ENCODE peak calls at places on chromosomes 13 and 19, in four cellular contexts. B, M, A and Q are unnamed samples.

GRCh38 chr19:1079566-1080111 is 12.7 kb downstream of the ARHGAP45 start:
- DNase-seq in B (no peak), M (no peak), A (no peak), Q (no peak)

GRCh38 chr19:342801-343421 is 1.7 kb downstream of the MIER2 start:
- DNase-seq in B (no peak), M (peak), A (peak), Q (no peak)

GRCh38 chr13:27792393-27793218 is at the start of gene GSX1:
- DNase-seq in B (peak), M (peak), A (peak), Q (no peak)

GRCh38 chr19:19643158-19644053 is at the start of gene GMIP:
- DNase-seq in B (peak), M (peak), A (peak), Q (no peak)

GRCh38 chr19:48728882-48729645 is 9.5 kb upstream of the MAMSTR start:
- DNase-seq in B (no peak), M (peak), A (no peak), Q (no peak)

GRCh38 chr13:105611424-105611823 is 924.0 kb downstream of the EFNB2 start:
- DNase-seq in B (no peak), M (peak), A (no peak), Q (no peak)

GRCh38 chr19:33434886-33435705 is 61.6 kb downstream of the CEBPG start:
- DNase-seq in B (no peak), M (peak), A (no peak), Q (no peak)

GRCh38 chr13:114101325-114101821 is 31.1 kb downstream of the RASA3 start:
- DNase-seq in B (no peak), M (no peak), A (peak), Q (no peak)

GRCh38 chr19:52734340-52734892 is 428 bp downstream of the ZNF611 start:
- DNase-seq in B (no peak), M (peak), A (peak), Q (no peak)

GRCh38 chr19:35253316-35254286 is 4.8 kb downstream of the LSR start:
- DNase-seq in B (no peak), M (no peak), A (no peak), Q (no peak)

GRCh38 chr13:83881917-83882625 is at the start of gene SLITRK1:
- DNase-seq in B (no peak), M (peak), A (no peak), Q (no peak)

GRCh38 chr13:43986395-43986794 is 106.7 kb downstream of the LACC1 start:
- DNase-seq in B (no peak), M (no peak), A (no peak), Q (no peak)

GRCh38 chr13:44516771-44517170 is 59.4 kb downstream of the TSC22D1 start:
- DNase-seq in B (no peak), M (no peak), A (no peak), Q (no peak)

GRCh38 chr19:40594657-40595077 is 6.5 kb upstream of the LTBP4 start:
- DNase-seq in B (peak), M (no peak), A (peak), Q (no peak)

GRCh38 chr13:26183416-26183815 is 38.7 kb downstream of the RNF6 start:
- DNase-seq in B (no peak), M (no peak), A (no peak), Q (no peak)

GRCh38 chr13:39676315-39676876 is 20.9 kb downstream of the COG6 start:
- DNase-seq in B (peak), M (peak), A (no peak), Q (no peak)

GRCh38 chr19:11798391-11799296 is at the start of gene ZNF491:
- DNase-seq in B (no peak), M (peak), A (peak), Q (peak)
- TF ChIP-seq CTCF in B (no peak), M (peak), A (peak), Q (peak)

DNA sequence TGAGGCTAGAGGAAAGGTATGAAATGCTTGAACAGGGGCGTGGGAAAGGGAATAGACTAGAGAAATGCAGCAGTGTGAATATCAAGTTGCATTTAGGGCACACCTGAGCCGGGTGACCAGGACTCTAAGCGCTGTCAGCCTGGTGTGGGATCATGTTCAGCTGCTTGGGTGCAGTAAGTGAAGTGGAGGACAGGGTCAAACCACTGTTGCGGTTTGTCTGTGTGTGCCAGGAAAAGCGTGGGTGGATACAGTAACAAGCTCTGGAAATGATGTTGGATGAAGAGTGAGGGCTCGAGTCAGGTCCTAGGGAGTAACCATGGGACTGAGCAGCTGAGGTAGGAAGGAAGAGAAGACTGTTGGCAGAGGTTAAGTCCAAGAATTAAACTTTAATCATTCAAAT is 15.8 kb downstream of the DGKH start:
- DNase-seq in B (no peak), M (peak), A (no peak), Q (no peak)
- H3K4me3 ChIP-seq in B (no peak), M (no peak), A (no peak), Q (no peak)

GRCh38 chr13:49497272-49497671 is 1.5 kb downstream of the PHF11 start:
- DNase-seq in B (no peak), M (no peak), A (no peak), Q (no peak)
- TF ChIP-seq CTCF in B (no peak), M (no peak), A (no peak), Q (no peak)

GRCh38 chr19:55596304-55596703 is 3.0 kb downstream of the FIZ1 start:
- DNase-seq in B (no peak), M (no peak), A (no peak), Q (no peak)

GRCh38 chr19:55599468-55600335 is at the start of the genes FIZ1 and ZNF524:
- DNase-seq in B (peak), M (peak), A (peak), Q (peak)

GRCh38 chr19:55597493-55597892 is 1.8 kb downstream of the FIZ1 start:
- DNase-seq in B (no peak), M (no peak), A (no peak), Q (no peak)

GRCh38 chr19:55598719-55599467 is 424 bp downstream of the FIZ1 start:
- DNase-seq in B (peak), M (peak), A (peak), Q (peak)

DNA sequence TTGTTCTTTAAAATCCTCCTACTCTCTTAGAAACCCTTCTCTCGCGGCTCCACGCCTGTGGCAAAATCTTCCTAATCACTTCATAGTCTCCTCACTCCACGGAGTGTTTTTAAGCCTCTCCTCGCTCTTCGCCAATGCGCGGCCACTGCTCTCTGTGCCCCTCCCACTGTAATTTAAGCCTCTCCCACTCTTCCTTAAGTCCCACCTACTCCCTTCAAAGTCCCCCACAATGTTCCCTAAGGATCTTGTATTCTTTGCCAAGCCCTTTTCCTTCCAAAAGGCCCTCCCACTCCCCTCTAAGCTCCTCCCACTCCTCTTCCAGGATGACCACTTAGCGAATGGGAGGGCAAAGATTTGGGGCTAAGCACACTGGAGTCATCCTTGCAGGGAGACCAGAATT is 1.3 kb downstream of the FIZ1 start:
- DNase-seq in B (no peak), M (no peak), A (no peak), Q (no peak)
- H3K4me3 ChIP-seq in B (no peak), M (no peak), A (no peak), Q (no peak)